ENCODE peak calls at places on chromosome 21, in six cellular contexts. G is RWPE1, L is mammary epithelial cell, E is DMS79 treated with DMSO at 0.1 percent for 48 hours, B is T1000, S is left colon. W is an unnamed sample.
A peak's percentile ranks its signal among the peaks of the same experiment; 100 is the strongest.

GRCh38 chr21:42737969-42738590 is 84.7 kb downstream of the PDE9A start:
- DNase-seq in L (no peak), S (peak; percentile 85), E (no peak), B (no peak), G (no peak), W (peak; percentile 73)

GRCh38 chr21:35674895-35675470 is 385.3 kb downstream of the SETD4 start:
- DNase-seq in L (no peak), S (no peak), G (no peak), E (no peak), B (no peak), W (no peak)

GRCh38 chr21:45902292-45902995 is 79.1 kb upstream of the COL6A1 start:
- DNase-seq in E (no peak), L (no peak), B (no peak), S (no peak), G (no peak), W (no peak)

GRCh38 chr21:41444703-41445464 is 18.8 kb downstream of the MX1 start:
- DNase-seq in E (no peak), G (no peak), S (no peak), L (no peak), B (no peak), W (no peak)

GRCh38 chr21:46661627-46662366 is 26.3 kb downstream of the PRMT2 start:
- DNase-seq in S (no peak), B (no peak), G (no peak), L (no peak), E (no peak), W (no peak)

GRCh38 chr21:34930971-34931370 is 118.1 kb downstream of the RUNX1 start:
- DNase-seq in G (no peak), S (no peak), L (peak; percentile 36), E (no peak), B (no peak), W (no peak)

GRCh38 chr21:18041012-18041411 is 203.6 kb upstream of the CHODL start:
- DNase-seq in L (no peak), S (no peak), B (no peak), E (no peak), G (no peak), W (no peak)

GRCh38 chr21:44426663-44427191 is 28.6 kb upstream of the LRRC3 start:
- DNase-seq in S (peak; percentile 23), B (no peak), L (no peak), E (no peak), G (no peak), W (no peak)

GRCh38 chr21:25734654-25735220 is at the start of the genes ATP5PF and GABPA:
- DNase-seq in L (peak; percentile 99), G (peak; percentile 88), S (peak; percentile 98), E (peak; percentile 97), B (peak; percentile 96), W (peak; percentile 98)

GRCh38 chr21:9772348-9772672 is 749.1 kb upstream of the TPTE start:
- DNase-seq in B (no peak), L (no peak), S (no peak), G (no peak), E (no peak), W (no peak)

GRCh38 chr21:38993561-38993960 is 187.8 kb downstream of the ETS2 start:
- DNase-seq in B (peak; percentile 60), L (peak; percentile 92), E (peak; percentile 38), G (peak; percentile 91), S (no peak), W (peak; percentile 74)

GRCh38 chr21:15433091-15433490 is 296.7 kb upstream of the USP25 start:
- DNase-seq in B (no peak), E (no peak), G (no peak), L (no peak), S (no peak), W (no peak)

GRCh38 chr21:42291003-42291750 is 24.0 kb downstream of the TFF3 start:
- DNase-seq in S (no peak), G (no peak), L (no peak), B (no peak), E (no peak), W (no peak)

GRCh38 chr21:15616864-15617574 is 112.8 kb upstream of the USP25 start:
- DNase-seq in S (no peak), B (no peak), L (no peak), G (no peak), E (no peak), W (no peak)

GRCh38 chr21:36994501-36995189 is 11.9 kb upstream of the RIPPLY3 start:
- DNase-seq in L (no peak), S (no peak), G (no peak), E (no peak), B (no peak), W (no peak)

W was measured in mucosa of gallbladder.